ENCODE peak calls at places on chromosomes 1 and 21, in seven cellular contexts. One of them, this sample, is unnamed.

GRCh38 chr1:111015222-111015621 is 51.5 kb upstream of the LRIF1 start:
- DNase-seq in neuronal stem cell: no peak
- DNase-seq in H1: no peak
- DNase-seq in IMR-90: no peak
- DNase-seq in mesendoderm: no peak
- DNase-seq in H9: no peak
- DNase-seq in trophoblast cell: peak; percentile 14
- DNase-seq in this sample: no peak

GRCh38 chr1:53527368-53527767 is 68.2 kb downstream of the DMRTB1 start:
- DNase-seq in neuronal stem cell: no peak
- DNase-seq in H1: no peak
- DNase-seq in IMR-90: no peak
- DNase-seq in mesendoderm: no peak
- DNase-seq in H9: no peak
- DNase-seq in trophoblast cell: no peak
- DNase-seq in this sample: no peak

GRCh38 chr1:110393691-110394564 is 3.1 kb upstream of the SLC16A4 start:
- DNase-seq in neuronal stem cell: no peak
- DNase-seq in H1: no peak
- DNase-seq in IMR-90: peak; percentile 92
- DNase-seq in mesendoderm: no peak
- DNase-seq in H9: no peak
- DNase-seq in trophoblast cell: peak; percentile 98
- DNase-seq in this sample: peak; percentile 91

GRCh38 chr1:77024500-77024899 is 157.2 kb downstream of the ST6GALNAC5 start:
- DNase-seq in neuronal stem cell: no peak
- DNase-seq in H1: no peak
- DNase-seq in IMR-90: no peak
- DNase-seq in mesendoderm: peak; percentile 88
- DNase-seq in H9: no peak
- DNase-seq in trophoblast cell: no peak
- DNase-seq in this sample: no peak

GRCh38 chr21:16305686-16306085 is 575.9 kb downstream of the USP25 start:
- DNase-seq in neuronal stem cell: peak; percentile 32
- DNase-seq in H1: no peak
- DNase-seq in IMR-90: no peak
- DNase-seq in mesendoderm: peak; percentile 32
- DNase-seq in H9: no peak
- DNase-seq in trophoblast cell: no peak
- DNase-seq in this sample: no peak

GRCh38 chr21:38918629-38919346 is 113.1 kb downstream of the ETS2 start:
- DNase-seq in neuronal stem cell: no peak
- DNase-seq in H1: no peak
- DNase-seq in IMR-90: no peak
- DNase-seq in mesendoderm: peak; percentile 58
- DNase-seq in H9: no peak
- DNase-seq in trophoblast cell: no peak
- DNase-seq in this sample: no peak

GRCh38 chr1:116164056-116164889 is 53.1 kb downstream of the MAB21L3 start:
- DNase-seq in neuronal stem cell: no peak
- DNase-seq in H1: no peak
- DNase-seq in IMR-90: no peak
- DNase-seq in mesendoderm: no peak
- DNase-seq in H9: no peak
- DNase-seq in trophoblast cell: no peak
- DNase-seq in this sample: peak; percentile 8

GRCh38 chr1:222896630-222897526 is 82.0 kb downstream of the DISP1 start:
- DNase-seq in neuronal stem cell: no peak
- DNase-seq in H1: no peak
- DNase-seq in IMR-90: peak; percentile 53
- DNase-seq in mesendoderm: no peak
- DNase-seq in H9: no peak
- DNase-seq in trophoblast cell: no peak
- DNase-seq in this sample: peak; percentile 49

GRCh38 chr1:187655163-187655562 is 826.4 kb downstream of the PLA2G4A start:
- DNase-seq in neuronal stem cell: no peak
- DNase-seq in H1: no peak
- DNase-seq in IMR-90: peak; percentile 58
- DNase-seq in mesendoderm: no peak
- DNase-seq in H9: no peak
- DNase-seq in trophoblast cell: peak; percentile 56
- DNase-seq in this sample: no peak

GRCh38 chr1:162373541-162374375 is 2.9 kb downstream of the SPATA46 start:
- DNase-seq in neuronal stem cell: no peak
- DNase-seq in H1: no peak
- DNase-seq in IMR-90: peak; percentile 16
- DNase-seq in mesendoderm: no peak
- DNase-seq in H9: no peak
- DNase-seq in trophoblast cell: peak; percentile 94
- DNase-seq in this sample: peak; percentile 71

GRCh38 chr1:197614916-197615692 is 160.2 kb downstream of the DENND1B start:
- DNase-seq in neuronal stem cell: peak; percentile 20
- DNase-seq in H1: no peak
- DNase-seq in IMR-90: peak; percentile 51
- DNase-seq in mesendoderm: peak; percentile 47
- DNase-seq in H9: no peak
- DNase-seq in trophoblast cell: peak; percentile 73
- DNase-seq in this sample: peak; percentile 51

GRCh38 chr1:45272943-45273342 is 53.8 kb upstream of the HPDL start:
- DNase-seq in neuronal stem cell: no peak
- DNase-seq in H1: no peak
- DNase-seq in IMR-90: peak; percentile 89
- DNase-seq in mesendoderm: peak; percentile 3
- DNase-seq in H9: no peak
- DNase-seq in trophoblast cell: peak; percentile 8
- DNase-seq in this sample: peak; percentile 39

GRCh38 chr1:27322569-27323116 is 680 bp downstream of the TMEM222 start:
- DNase-seq in neuronal stem cell: no peak
- DNase-seq in H1: no peak
- DNase-seq in IMR-90: no peak
- DNase-seq in mesendoderm: no peak
- DNase-seq in H9: no peak
- DNase-seq in trophoblast cell: no peak
- DNase-seq in this sample: no peak

DNA sequence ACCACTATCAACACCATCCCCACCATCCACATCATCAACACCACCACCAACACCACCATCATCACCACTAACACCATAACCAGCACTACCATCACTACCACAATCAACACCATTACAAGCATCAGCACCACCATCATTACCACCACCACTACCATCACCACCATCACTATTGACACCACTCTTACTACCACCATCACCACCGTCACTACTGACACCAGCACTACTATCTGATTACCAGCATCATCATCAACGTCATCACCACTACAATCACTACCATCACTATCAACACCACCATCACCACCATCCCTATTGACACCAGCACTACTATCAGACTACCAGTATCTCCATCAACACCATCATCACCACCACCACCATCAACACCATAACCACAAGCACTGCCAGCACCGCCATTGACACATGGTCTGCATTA is 106.1 kb upstream of the RUNX3 start:
- DNase-seq in neuronal stem cell: no peak
- DNase-seq in H1: no peak
- DNase-seq in IMR-90: no peak
- DNase-seq in mesendoderm: no peak
- DNase-seq in H9: no peak
- DNase-seq in trophoblast cell: no peak
- DNase-seq in this sample: no peak
- H2BK120ac ChIP-seq in neuronal stem cell: no peak overlapping the region
- H2BK120ac ChIP-seq in H1: no peak overlapping the region
- H2BK120ac ChIP-seq in IMR-90: no peak overlapping the region
- H2BK120ac ChIP-seq in mesendoderm: no peak overlapping the region
- H2BK120ac ChIP-seq in H9: no peak overlapping the region
- H2BK120ac ChIP-seq in trophoblast cell: no peak overlapping the region
- H2BK120ac ChIP-seq in this sample: no peak overlapping the region

DNA sequence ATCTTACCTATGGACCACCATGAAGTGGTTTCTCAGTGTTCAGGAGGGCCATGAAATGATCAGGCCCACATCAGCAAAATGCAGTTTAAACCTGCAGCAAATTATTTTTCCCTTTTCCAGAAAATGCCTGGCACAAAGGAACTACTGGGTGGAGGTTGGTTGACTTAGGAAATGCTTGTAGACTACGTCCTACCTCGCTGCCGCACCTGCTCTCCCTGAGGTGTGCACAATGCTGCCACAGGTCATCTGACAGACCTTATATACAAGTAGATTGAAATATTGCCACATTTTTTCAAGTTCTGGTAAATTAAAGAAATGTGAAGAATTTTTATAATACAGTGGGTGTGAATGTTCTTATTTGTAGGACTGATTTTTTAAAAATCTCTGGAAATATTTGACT is 166.7 kb upstream of the PDE4B start:
- DNase-seq in neuronal stem cell: no peak
- DNase-seq in H1: no peak
- DNase-seq in IMR-90: no peak
- DNase-seq in mesendoderm: no peak
- DNase-seq in H9: no peak
- DNase-seq in trophoblast cell: no peak
- DNase-seq in this sample: no peak
- H2BK120ac ChIP-seq in neuronal stem cell: no peak overlapping the region
- H2BK120ac ChIP-seq in H1: no peak overlapping the region
- H2BK120ac ChIP-seq in IMR-90: no peak overlapping the region
- H2BK120ac ChIP-seq in mesendoderm: no peak overlapping the region
- H2BK120ac ChIP-seq in H9: no peak overlapping the region
- H2BK120ac ChIP-seq in trophoblast cell: no peak overlapping the region
- H2BK120ac ChIP-seq in this sample: no peak overlapping the region

GRCh38 chr1:15820478-15820877 is 13.0 kb upstream of the UQCRHL start:
- DNase-seq in neuronal stem cell: no peak
- DNase-seq in H1: no peak
- DNase-seq in IMR-90: peak; percentile 44
- DNase-seq in mesendoderm: no peak
- DNase-seq in H9: no peak
- DNase-seq in trophoblast cell: peak; percentile 96
- DNase-seq in this sample: no peak

GRCh38 chr1:15830284-15830657 is 17.2 kb upstream of the SPEN start:
- DNase-seq in neuronal stem cell: no peak
- DNase-seq in H1: no peak
- DNase-seq in IMR-90: no peak
- DNase-seq in mesendoderm: no peak
- DNase-seq in H9: no peak
- DNase-seq in trophoblast cell: no peak
- DNase-seq in this sample: no peak

GRCh38 chr1:15826810-15827507 is 19.5 kb upstream of the UQCRHL start:
- DNase-seq in neuronal stem cell: no peak
- DNase-seq in H1: no peak
- DNase-seq in IMR-90: no peak
- DNase-seq in mesendoderm: no peak
- DNase-seq in H9: no peak
- DNase-seq in trophoblast cell: peak; percentile 15
- DNase-seq in this sample: no peak

DNA sequence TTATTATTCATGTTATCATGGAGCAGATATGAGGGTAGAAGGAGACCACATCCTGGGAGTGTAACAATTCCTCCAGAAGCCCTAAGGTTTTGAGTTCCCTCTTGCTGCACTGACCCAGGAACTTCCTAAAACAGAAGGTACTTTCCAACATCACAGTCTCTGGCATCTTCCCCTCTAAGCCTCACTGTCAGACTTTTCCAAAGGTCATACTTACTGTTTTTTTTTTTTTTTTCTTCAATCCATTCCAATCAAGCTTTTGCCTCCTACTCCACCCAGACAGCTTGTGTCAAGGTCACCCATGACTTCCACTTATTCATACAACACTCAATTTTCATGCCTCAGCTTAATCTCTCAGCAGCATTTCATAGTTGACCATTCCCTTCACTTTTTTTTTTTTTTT is 18.4 kb upstream of the UQCRHL start:
- DNase-seq in neuronal stem cell: no peak
- DNase-seq in H1: no peak
- DNase-seq in IMR-90: peak; percentile 55
- DNase-seq in mesendoderm: no peak
- DNase-seq in H9: no peak
- DNase-seq in trophoblast cell: peak; percentile 23
- DNase-seq in this sample: no peak
- H2BK120ac ChIP-seq in neuronal stem cell: no peak overlapping the region
- H2BK120ac ChIP-seq in H1: no peak overlapping the region
- H2BK120ac ChIP-seq in IMR-90: no peak overlapping the region
- H2BK120ac ChIP-seq in mesendoderm: no peak overlapping the region
- H2BK120ac ChIP-seq in H9: no peak overlapping the region
- H2BK120ac ChIP-seq in trophoblast cell: no peak overlapping the region
- H2BK120ac ChIP-seq in this sample: no peak overlapping the region

GRCh38 chr1:66254785-66255184 is 279.2 kb upstream of the SGIP1 start:
- DNase-seq in neuronal stem cell: no peak
- DNase-seq in H1: no peak
- DNase-seq in IMR-90: no peak
- DNase-seq in mesendoderm: no peak
- DNase-seq in H9: no peak
- DNase-seq in trophoblast cell: no peak
- DNase-seq in this sample: no peak

GRCh38 chr1:66258404-66259105 is 275.4 kb upstream of the SGIP1 start:
- DNase-seq in neuronal stem cell: peak; percentile 36
- DNase-seq in H1: no peak
- DNase-seq in IMR-90: peak; percentile 57
- DNase-seq in mesendoderm: peak; percentile 56
- DNase-seq in H9: no peak
- DNase-seq in trophoblast cell: no peak
- DNase-seq in this sample: peak; percentile 39

GRCh38 chr1:66253330-66253921 is 280.5 kb upstream of the SGIP1 start:
- DNase-seq in neuronal stem cell: peak; percentile 20
- DNase-seq in H1: no peak
- DNase-seq in IMR-90: peak; percentile 85
- DNase-seq in mesendoderm: peak; percentile 76
- DNase-seq in H9: no peak
- DNase-seq in trophoblast cell: peak; percentile 81
- DNase-seq in this sample: peak; percentile 79

GRCh38 chr1:66261370-66261769 is 272.6 kb upstream of the SGIP1 start:
- DNase-seq in neuronal stem cell: no peak
- DNase-seq in H1: no peak
- DNase-seq in IMR-90: no peak
- DNase-seq in mesendoderm: no peak
- DNase-seq in H9: no peak
- DNase-seq in trophoblast cell: no peak
- DNase-seq in this sample: no peak

DNA sequence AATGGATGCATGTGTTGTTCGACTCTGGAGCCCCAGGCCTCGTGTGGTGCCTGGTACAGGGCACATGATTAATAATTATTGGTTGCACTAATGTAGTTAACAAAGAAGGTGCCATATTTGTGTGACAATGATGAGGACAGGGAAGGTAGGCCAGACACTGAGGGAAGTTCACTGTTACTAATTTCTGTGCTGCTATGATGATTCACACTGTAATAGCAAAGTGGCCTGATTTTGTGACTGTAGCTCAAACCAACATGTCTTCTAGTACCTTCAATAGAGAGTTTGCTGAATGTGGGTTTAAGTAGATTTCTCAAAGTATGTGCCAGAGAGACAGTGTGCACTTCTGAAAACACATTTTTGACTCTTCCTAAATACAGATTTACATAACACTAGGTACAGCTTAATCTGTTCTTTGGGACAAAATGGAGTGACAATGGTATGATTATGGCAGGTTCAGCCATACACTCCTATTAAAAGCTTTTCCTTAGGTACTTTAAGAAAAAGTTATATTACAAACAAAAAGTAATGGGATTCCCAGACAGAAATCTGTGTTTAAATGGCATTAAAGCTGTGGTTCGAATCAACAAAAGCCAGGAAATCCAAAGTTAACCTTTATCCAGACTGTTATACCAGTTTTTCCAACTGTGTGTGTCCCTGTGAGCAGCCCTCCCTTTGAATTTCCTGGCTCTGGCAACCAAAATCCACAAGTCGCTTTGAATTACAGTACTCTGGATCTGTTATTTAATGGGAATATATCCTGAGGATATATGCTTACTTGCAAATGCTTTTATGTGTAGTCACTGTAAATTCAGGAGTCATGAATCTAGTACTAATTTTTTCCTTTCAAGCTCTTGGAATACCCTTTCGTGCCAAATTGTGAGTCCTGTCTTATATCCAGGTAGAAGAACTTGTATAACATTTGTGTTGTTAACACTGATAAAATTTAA is 277.1 kb upstream of the SGIP1 start:
- DNase-seq in neuronal stem cell: no peak
- DNase-seq in H1: no peak
- DNase-seq in IMR-90: no peak
- DNase-seq in mesendoderm: no peak
- DNase-seq in H9: no peak
- DNase-seq in trophoblast cell: no peak
- DNase-seq in this sample: no peak
- H2BK120ac ChIP-seq in neuronal stem cell: no peak overlapping the region
- H2BK120ac ChIP-seq in H1: no peak overlapping the region
- H2BK120ac ChIP-seq in IMR-90: peak overlapping the region; percentile 53
- H2BK120ac ChIP-seq in mesendoderm: no peak overlapping the region
- H2BK120ac ChIP-seq in H9: no peak overlapping the region
- H2BK120ac ChIP-seq in trophoblast cell: no peak overlapping the region
- H2BK120ac ChIP-seq in this sample: no peak overlapping the region